ENCODE peak calls at places on chromosomes 7 and 10, in eight cellular contexts. Q is GM18507; C is T follicular helper cell; M is choroid plexus epithelial cell; N is fibroblast of lung; R is CD8-positive, alpha-beta T cell; D is tibial nerve; V is brain microvascular endothelial cell. H is an unnamed sample.

GRCh38 chr10:85557077-85557476 is 809.5 kb downstream of the GRID1 start:
- DNase-seq in Q (no peak), C (no peak), M (peak), N (no peak), R (no peak), D (no peak), V (peak), H (no peak)

GRCh38 chr7:13852281-13852968 is 137.0 kb downstream of the ETV1 start:
- DNase-seq in Q (no peak), C (no peak), M (peak), N (peak), R (no peak), D (no peak), V (no peak), H (no peak)

GRCh38 chr7:41029072-41029492 is 673.8 kb downstream of the INHBA start:
- DNase-seq in Q (no peak), C (no peak), M (peak), N (peak), R (no peak), D (no peak), V (peak), H (no peak)

GRCh38 chr10:18044976-18045720 is 93.4 kb downstream of the SLC39A12 start:
- DNase-seq in Q (no peak), C (no peak), M (peak), N (peak), R (no peak), D (no peak), V (peak), H (no peak)

GRCh38 chr7:670501-671390 is 55.8 kb upstream of the DNAAF5 start:
- DNase-seq in Q (no peak), C (no peak), M (no peak), N (no peak), R (no peak), D (no peak), V (no peak), H (no peak)

GRCh38 chr7:2554654-2555053 is 670 bp downstream of the BRAT1 start:
- DNase-seq in Q (no peak), C (no peak), M (no peak), N (no peak), R (no peak), D (no peak), V (no peak), H (no peak)

GRCh38 chr10:130079614-130080460 is 30.8 kb downstream of the C10orf143 start:
- DNase-seq in Q (no peak), C (no peak), M (peak), N (no peak), R (no peak), D (no peak), V (no peak), H (no peak)

GRCh38 chr7:3301831-3302618 is 973 bp downstream of the SDK1 start:
- DNase-seq in Q (no peak), C (no peak), M (peak), N (peak), R (no peak), D (no peak), V (no peak), H (no peak)

GRCh38 chr10:56911906-56912480 is 550.9 kb upstream of the ZWINT start:
- DNase-seq in Q (no peak), C (no peak), M (no peak), N (no peak), R (no peak), D (no peak), V (no peak), H (no peak)

GRCh38 chr10:43202657-43203490 is 64.0 kb downstream of the RASGEF1A start:
- DNase-seq in Q (peak), C (peak), M (no peak), N (no peak), R (peak), D (no peak), V (no peak), H (no peak)

GRCh38 chr7:79272066-79272669 is 181.3 kb downstream of the MAGI2 start:
- DNase-seq in Q (no peak), C (no peak), M (peak), N (peak), R (no peak), D (no peak), V (no peak), H (no peak)

GRCh38 chr7:84393776-84394175 is 199.2 kb upstream of the SEMA3A start:
- DNase-seq in Q (no peak), C (no peak), M (peak), N (peak), R (no peak), D (no peak), V (no peak), H (no peak)

GRCh38 chr10:49735848-49736563 is 26.1 kb downstream of the OGDHL start:
- DNase-seq in Q (no peak), C (no peak), M (no peak), N (no peak), R (no peak), D (no peak), V (no peak), H (peak)

GRCh38 chr10:71868192-71868697 is 17.2 kb upstream of the PSAP start:
- DNase-seq in Q (no peak), C (no peak), M (peak), N (peak), R (no peak), D (peak), V (peak), H (no peak)

GRCh38 chr7:153886121-153886505 is 166.1 kb upstream of the DPP6 start:
- DNase-seq in Q (no peak), C (no peak), M (no peak), N (no peak), R (no peak), D (no peak), V (no peak), H (no peak)

GRCh38 chr7:105932835-105933477 is 30.1 kb upstream of the CDHR3 start:
- DNase-seq in Q (no peak), C (no peak), M (peak), N (peak), R (no peak), D (no peak), V (no peak), H (no peak)

GRCh38 chr7:113677811-113678210 is 241.0 kb downstream of the PPP1R3A start:
- DNase-seq in Q (no peak), C (no peak), M (no peak), N (no peak), R (no peak), D (no peak), V (no peak), H (no peak)

GRCh38 chr10:117373848-117374505 is 1.3 kb downstream of the PDZD8 start:
- DNase-seq in Q (no peak), C (no peak), M (peak), N (peak), R (peak), D (no peak), V (no peak), H (no peak)

GRCh38 chr7:8378349-8379019 is 54.9 kb upstream of the NXPH1 start:
- DNase-seq in Q (no peak), C (no peak), M (no peak), N (no peak), R (no peak), D (no peak), V (no peak), H (no peak)

GRCh38 chr7:78993341-78993740 is 460.1 kb downstream of the MAGI2 start:
- DNase-seq in Q (no peak), C (no peak), M (no peak), N (no peak), R (no peak), D (no peak), V (no peak), H (no peak)

GRCh38 chr7:149423441-149423970 is 37.4 kb downstream of the ZNF777 start:
- DNase-seq in Q (no peak), C (no peak), M (no peak), N (no peak), R (no peak), D (no peak), V (no peak), H (no peak)

GRCh38 chr7:158741294-158741666 is 36.7 kb upstream of the NCAPG2 start:
- DNase-seq in Q (no peak), C (no peak), M (no peak), N (no peak), R (no peak), D (no peak), V (no peak), H (no peak)

GRCh38 chr10:127278001-127278400 is 81.6 kb upstream of the INSYN2A start:
- DNase-seq in Q (no peak), C (no peak), M (peak), N (peak), R (no peak), D (no peak), V (peak), H (no peak)

GRCh38 chr7:44956157-44956766 is 22.6 kb downstream of the MYO1G start:
- DNase-seq in Q (no peak), C (no peak), M (no peak), N (no peak), R (no peak), D (no peak), V (no peak), H (no peak)

GRCh38 chr10:103445767-103446567 is 6.2 kb downstream of the CALHM2 start:
- DNase-seq in Q (no peak), C (no peak), M (no peak), N (peak), R (no peak), D (peak), V (no peak), H (no peak)

GRCh38 chr7:46170792-46171191 is 249.7 kb upstream of the IGFBP3 start:
- DNase-seq in Q (no peak), C (no peak), M (no peak), N (peak), R (no peak), D (no peak), V (no peak), H (no peak)

GRCh38 chr10:132392811-132393694 is 3.9 kb upstream of the PWWP2B start:
- DNase-seq in Q (no peak), C (no peak), M (no peak), N (peak), R (no peak), D (no peak), V (no peak), H (no peak)

GRCh38 chr10:28939352-28940157 is 262.2 kb downstream of the BAMBI start:
- DNase-seq in Q (no peak), C (no peak), M (peak), N (peak), R (no peak), D (peak), V (peak), H (no peak)

GRCh38 chr10:34535872-34536271 is 279.2 kb downstream of the PARD3 start:
- DNase-seq in Q (no peak), C (no peak), M (no peak), N (no peak), R (no peak), D (no peak), V (no peak), H (no peak)

GRCh38 chr7:34331102-34331501 is 326.9 kb upstream of the NPSR1 start:
- DNase-seq in Q (no peak), C (no peak), M (no peak), N (no peak), R (no peak), D (no peak), V (no peak), H (no peak)

H was measured in D721Med.